ENCODE peak calls at places on chromosomes 6 and 20, in five cellular contexts. One of them, this sample, is unnamed.

GRCh38 chr6:155444120-155444917 is 11.3 kb downstream of the NOX3 start:
- DNase-seq in T follicular helper cell: no peak
- DNase-seq in SHP77 treated with DMSO at 0.1 percent for 48 hours: no peak
- DNase-seq in foreskin fibroblast: no peak
- DNase-seq in ascending aorta: no peak
- DNase-seq in this sample: no peak

GRCh38 chr6:107576852-107577251 is 86.9 kb downstream of the SOBP start:
- DNase-seq in T follicular helper cell: no peak
- DNase-seq in ascending aorta: no peak
- DNase-seq in foreskin fibroblast: peak
- DNase-seq in SHP77 treated with DMSO at 0.1 percent for 48 hours: no peak
- DNase-seq in this sample: no peak

GRCh38 chr6:156807795-156808194 is 30.6 kb downstream of the ARID1B start:
- DNase-seq in SHP77 treated with DMSO at 0.1 percent for 48 hours: no peak
- DNase-seq in foreskin fibroblast: no peak
- DNase-seq in ascending aorta: no peak
- DNase-seq in T follicular helper cell: no peak
- DNase-seq in this sample: no peak

GRCh38 chr20:1185316-1185741 is 548 bp upstream of the TMEM74B start:
- DNase-seq in ascending aorta: no peak
- DNase-seq in SHP77 treated with DMSO at 0.1 percent for 48 hours: no peak
- DNase-seq in T follicular helper cell: no peak
- DNase-seq in foreskin fibroblast: peak
- DNase-seq in this sample: no peak

GRCh38 chr6:17589402-17590116 is 10.5 kb upstream of the FAM8A1 start:
- DNase-seq in SHP77 treated with DMSO at 0.1 percent for 48 hours: no peak
- DNase-seq in ascending aorta: no peak
- DNase-seq in foreskin fibroblast: peak
- DNase-seq in T follicular helper cell: no peak
- DNase-seq in this sample: no peak

GRCh38 chr20:57439432-57439831 is 48.2 kb downstream of the RBM38 start:
- DNase-seq in ascending aorta: peak
- DNase-seq in foreskin fibroblast: no peak
- DNase-seq in SHP77 treated with DMSO at 0.1 percent for 48 hours: peak
- DNase-seq in T follicular helper cell: no peak
- DNase-seq in this sample: no peak

GRCh38 chr6:158414900-158415299 is 102.6 kb downstream of the TULP4 start:
- DNase-seq in foreskin fibroblast: peak
- DNase-seq in T follicular helper cell: no peak
- DNase-seq in ascending aorta: no peak
- DNase-seq in SHP77 treated with DMSO at 0.1 percent for 48 hours: no peak
- DNase-seq in this sample: no peak

GRCh38 chr20:31841928-31842327 is 3.5 kb downstream of the FOXS1 start:
- DNase-seq in foreskin fibroblast: peak
- DNase-seq in ascending aorta: peak
- DNase-seq in SHP77 treated with DMSO at 0.1 percent for 48 hours: no peak
- DNase-seq in T follicular helper cell: no peak
- DNase-seq in this sample: no peak

GRCh38 chr20:16810216-16810615 is 62.1 kb downstream of the OTOR start:
- DNase-seq in ascending aorta: no peak
- DNase-seq in SHP77 treated with DMSO at 0.1 percent for 48 hours: no peak
- DNase-seq in T follicular helper cell: no peak
- DNase-seq in foreskin fibroblast: no peak
- DNase-seq in this sample: no peak

GRCh38 chr6:162173448-162173847 is 554.1 kb downstream of the PRKN start:
- DNase-seq in T follicular helper cell: no peak
- DNase-seq in ascending aorta: no peak
- DNase-seq in SHP77 treated with DMSO at 0.1 percent for 48 hours: no peak
- DNase-seq in foreskin fibroblast: no peak
- DNase-seq in this sample: no peak